ENCODE peak calls at places on chromosome 10, in four cellular contexts. Q is hepatocyte, R is OCI-LY7, D is HCT116. M is an unnamed sample.

GRCh38 chr10:132464256-132465192 is 67.5 kb downstream of the PWWP2B start:
- DNase-seq in Q (peak; percentile 59), R (no peak), D (no peak), M (no peak)

GRCh38 chr10:87915406-87915805 is 52.0 kb downstream of the PTEN start:
- DNase-seq in Q (no peak), R (no peak), D (no peak), M (no peak)

GRCh38 chr10:73920084-73920483 is 9.2 kb downstream of the PLAU start:
- DNase-seq in Q (no peak), R (peak; percentile 86), D (no peak), M (peak; percentile 61)

GRCh38 chr10:63605568-63605967 is 84.4 kb downstream of the REEP3 start:
- DNase-seq in Q (peak; percentile 77), R (no peak), D (peak; percentile 4), M (no peak)

GRCh38 chr10:50990568-50991495 is 83.5 kb upstream of the PRKG1 start:
- DNase-seq in Q (peak; percentile 46), R (no peak), D (peak; percentile 45), M (no peak)

GRCh38 chr10:21501109-21501508 is 24.4 kb downstream of the SKIDA1 start:
- DNase-seq in Q (no peak), R (no peak), D (no peak), M (no peak)

GRCh38 chr10:59675812-59676211 is 33.8 kb downstream of the SLC16A9 start:
- DNase-seq in Q (no peak), R (peak; percentile 30), D (no peak), M (no peak)

GRCh38 chr10:104251443-104251842 is 3.2 kb upstream of the GSTO1 start:
- DNase-seq in Q (no peak), R (no peak), D (no peak), M (no peak)

DNA sequence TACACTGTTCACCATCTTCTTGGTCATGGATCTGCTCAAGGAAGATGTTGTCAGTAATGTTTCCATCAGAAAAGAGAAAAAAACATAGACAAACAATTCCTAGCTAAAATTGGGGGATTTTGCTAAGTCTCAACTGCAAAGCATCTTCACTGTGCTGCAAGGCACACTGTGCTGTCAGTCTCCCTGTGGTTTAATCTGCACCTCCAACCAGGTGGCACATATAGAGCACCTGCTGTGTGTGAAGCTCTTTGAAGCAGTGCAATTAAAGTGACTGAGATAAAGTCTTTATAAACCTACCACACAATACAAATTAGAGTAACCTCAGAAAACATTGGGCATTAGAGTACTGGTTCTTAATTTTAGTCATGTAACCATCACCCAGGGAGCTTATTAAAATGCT is 6.3 kb downstream of the NRAP start:
- DNase-seq in Q (no peak), R (no peak), D (no peak), M (no peak)
- H3K9me2 ChIP-seq in Q (no peaks in the 10 kb centered on the region), R (no peaks in the 10 kb centered on the region), D (no peaks in the 10 kb centered on the region), M (no peaks in the 10 kb centered on the region)

GRCh38 chr10:114255227-114255626 is 16.2 kb downstream of the VWA2 start:
- DNase-seq in Q (no peak), R (no peak), D (no peak), M (no peak)
- H3K9me2 ChIP-seq in Q (no peaks in the 10 kb centered on the region), R (no peaks in the 10 kb centered on the region), D (no peaks in the 10 kb centered on the region), M (no peaks in the 10 kb centered on the region)

GRCh38 chr10:12980713-12981306 is 20.7 kb downstream of the CCDC3 start:
- DNase-seq in Q (no peak), R (no peak), D (no peak), M (no peak)
- H3K9me2 ChIP-seq in Q (no peaks in the 10 kb centered on the region), R (no peaks in the 10 kb centered on the region), D (no peaks in the 10 kb centered on the region), M (no peaks in the 10 kb centered on the region)

DNA sequence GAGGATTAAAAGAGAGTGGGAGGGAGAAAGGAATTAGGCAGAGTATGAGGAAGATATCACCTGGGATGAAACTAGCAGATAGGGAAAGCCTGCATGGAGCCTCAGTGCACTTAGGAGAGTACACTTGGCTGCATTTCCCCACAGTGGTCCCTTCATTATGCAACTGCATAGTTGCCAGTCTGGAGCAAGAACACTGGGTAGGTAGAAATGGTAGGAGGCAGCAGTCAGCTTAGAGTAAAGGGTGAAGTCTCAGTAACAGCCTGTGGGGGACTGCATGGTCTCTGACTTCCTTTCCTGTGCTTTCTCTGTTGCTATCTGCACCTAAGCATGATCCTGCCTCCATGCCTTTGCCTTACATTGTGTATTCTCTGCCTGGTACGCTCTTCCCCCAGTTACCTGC is 14.0 kb upstream of the PCGF5 start:
- DNase-seq in Q (no peak), R (peak; percentile 46), D (no peak), M (no peak)
- H3K9me2 ChIP-seq in Q (no peaks in the 10 kb centered on the region), R (no peaks in the 10 kb centered on the region), D (no peaks in the 10 kb centered on the region), M (no peaks in the 10 kb centered on the region)

DNA sequence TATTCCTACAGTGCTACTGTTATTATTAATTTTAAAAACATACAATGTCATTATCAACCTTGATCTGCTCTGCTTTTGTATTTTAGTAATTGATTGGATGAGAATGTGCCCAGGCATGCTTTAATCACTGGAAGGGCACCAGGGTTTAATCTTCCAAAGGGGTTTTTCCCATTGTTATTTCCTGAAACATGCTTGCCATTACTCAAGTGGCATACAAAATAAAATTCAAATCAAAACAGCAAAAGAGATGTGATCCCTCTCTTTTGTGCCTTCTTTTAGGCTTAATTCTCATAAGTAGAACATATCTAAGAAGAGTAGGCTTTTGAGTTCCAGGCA is 963.3 kb downstream of the LRMDA start:
- DNase-seq in Q (no peak), R (no peak), D (no peak), M (no peak)
- H3K9me2 ChIP-seq in Q (no peaks in the 10 kb centered on the region), R (no peaks in the 10 kb centered on the region), D (no peaks in the 10 kb centered on the region), M (no peaks in the 10 kb centered on the region)

DNA sequence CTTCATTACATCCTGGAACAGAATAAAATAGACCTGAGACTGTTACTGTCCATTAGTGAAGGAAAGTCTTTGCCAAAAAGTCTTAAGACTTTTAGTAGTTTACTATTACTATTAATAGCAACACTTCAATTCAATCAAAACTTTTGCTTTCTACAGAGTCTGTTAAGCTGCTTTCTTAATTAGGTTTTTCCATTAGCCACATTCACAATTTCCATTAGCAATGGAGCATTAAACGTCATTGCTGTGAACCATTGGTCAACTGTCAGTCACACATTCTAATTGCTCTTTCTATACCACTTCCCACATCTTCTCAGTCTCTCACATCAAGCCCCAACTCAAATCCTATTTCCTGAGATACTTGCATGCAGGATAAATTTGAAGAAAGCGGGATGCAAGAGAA is 736.6 kb upstream of the SORCS1 start:
- DNase-seq in Q (no peak), R (no peak), D (no peak), M (no peak)
- H3K9me2 ChIP-seq in Q (no peaks in the 10 kb centered on the region), R (no peaks in the 10 kb centered on the region), D (no peaks in the 10 kb centered on the region), M (no peaks in the 10 kb centered on the region)

GRCh38 chr10:121694327-121694965 is 96.2 kb upstream of the FGFR2 start:
- DNase-seq in Q (no peak), R (no peak), D (no peak), M (no peak)

GRCh38 chr10:121695731-121696464 is 97.7 kb upstream of the FGFR2 start:
- DNase-seq in Q (no peak), R (no peak), D (no peak), M (no peak)

GRCh38 chr10:121692626-121693025 is 94.4 kb upstream of the FGFR2 start:
- DNase-seq in Q (no peak), R (no peak), D (no peak), M (no peak)

GRCh38 chr10:121696854-121697253 is 98.6 kb upstream of the FGFR2 start:
- DNase-seq in Q (peak; percentile 28), R (peak; percentile 40), D (peak; percentile 55), M (peak; percentile 28)

GRCh38 chr10:121694966-121695340 is 96.7 kb upstream of the FGFR2 start:
- DNase-seq in Q (no peak), R (no peak), D (no peak), M (no peak)
- H3K9me2 ChIP-seq in Q (no peaks in the 10 kb centered on the region), R (no peaks in the 10 kb centered on the region), D (no peaks in the 10 kb centered on the region), M (no peaks in the 10 kb centered on the region)

M was measured in MM.1S.